ENCODE peak calls at places on chromosomes 12 and 14, in six cellular contexts. R is IMR-90, A is trophoblast cell, X is mesenchymal stem cell, U is mesendoderm, W is H1. G is an unnamed sample.

GRCh38 chr14:105473677-105474477 is 744 bp upstream of the CRIP2 start:
- DNase-seq in R (peak), A (peak), X (peak), U (peak), W (peak), G (peak)

GRCh38 chr12:93823616-93824410 is 146.6 kb downstream of the CRADD start:
- DNase-seq in R (no peak), A (no peak), X (no peak), U (peak), W (no peak), G (no peak)

GRCh38 chr14:78933948-78934524 is 763.9 kb downstream of the NRXN3 start:
- DNase-seq in R (peak), A (peak), X (peak), U (peak), W (no peak), G (peak)

GRCh38 chr14:103130965-103131364 is 7.7 kb downstream of the TNFAIP2 start:
- DNase-seq in R (peak), A (peak), X (no peak), U (no peak), W (no peak), G (no peak)

GRCh38 chr14:55599250-55599879 is 19.4 kb downstream of the KTN1 start:
- DNase-seq in R (no peak), A (peak), X (no peak), U (no peak), W (no peak), G (no peak)

GRCh38 chr14:51967521-51967920 is 21.8 kb upstream of the RTRAF start:
- DNase-seq in R (peak), A (peak), X (no peak), U (no peak), W (no peak), G (no peak)

GRCh38 chr14:50049703-50050102 is 66.7 kb downstream of the VCPKMT start:
- DNase-seq in R (no peak), A (no peak), X (no peak), U (no peak), W (no peak), G (no peak)

GRCh38 chr12:70052931-70053497 is 190.2 kb upstream of the CNOT2 start:
- DNase-seq in R (peak), A (peak), X (peak), U (peak), W (no peak), G (no peak)

GRCh38 chr12:1828863-1829262 is 8.5 kb downstream of the LRTM2 start:
- DNase-seq in R (no peak), A (no peak), X (no peak), U (no peak), W (no peak), G (no peak)

GRCh38 chr12:131072446-131073230 is 118.9 kb downstream of the ADGRD1 start:
- DNase-seq in R (no peak), A (no peak), X (no peak), U (no peak), W (no peak), G (no peak)

GRCh38 chr12:97075583-97076268 is 168.7 kb downstream of the NEDD1 start:
- DNase-seq in R (no peak), A (no peak), X (no peak), U (peak), W (no peak), G (peak)

GRCh38 chr14:105314287-105315185 is at the start of gene PACS2:
- DNase-seq in R (peak), A (peak), X (peak), U (peak), W (peak), G (peak)

GRCh38 chr12:91743727-91744126 is 401.9 kb downstream of the BTG1 start:
- DNase-seq in R (no peak), A (no peak), X (no peak), U (no peak), W (no peak), G (no peak)

GRCh38 chr12:6425588-6426531 is 18.9 kb upstream of the CD27 start:
- DNase-seq in R (peak), A (no peak), X (no peak), U (no peak), W (no peak), G (no peak)

GRCh38 chr12:65490193-65490592 is 211.7 kb downstream of the MSRB3 start:
- DNase-seq in R (no peak), A (no peak), X (no peak), U (no peak), W (no peak), G (no peak)

GRCh38 chr12:12272869-12273268 is 6.0 kb upstream of the LRP6 start:
- DNase-seq in R (no peak), A (no peak), X (peak), U (peak), W (no peak), G (no peak)

GRCh38 chr12:109951751-109952150 is 44.4 kb downstream of the GIT2 start:
- DNase-seq in R (peak), A (peak), X (peak), U (peak), W (no peak), G (no peak)

GRCh38 chr12:109953656-109954055 is 42.5 kb downstream of the GIT2 start:
- DNase-seq in R (no peak), A (peak), X (no peak), U (no peak), W (no peak), G (no peak)

GRCh38 chr12:109951136-109951535 is 45.0 kb downstream of the GIT2 start:
- DNase-seq in R (peak), A (peak), X (peak), U (no peak), W (no peak), G (no peak)

GRCh38 chr12:109952873-109953272 is 43.3 kb downstream of the GIT2 start:
- DNase-seq in R (no peak), A (peak), X (no peak), U (no peak), W (no peak), G (no peak)

DNA sequence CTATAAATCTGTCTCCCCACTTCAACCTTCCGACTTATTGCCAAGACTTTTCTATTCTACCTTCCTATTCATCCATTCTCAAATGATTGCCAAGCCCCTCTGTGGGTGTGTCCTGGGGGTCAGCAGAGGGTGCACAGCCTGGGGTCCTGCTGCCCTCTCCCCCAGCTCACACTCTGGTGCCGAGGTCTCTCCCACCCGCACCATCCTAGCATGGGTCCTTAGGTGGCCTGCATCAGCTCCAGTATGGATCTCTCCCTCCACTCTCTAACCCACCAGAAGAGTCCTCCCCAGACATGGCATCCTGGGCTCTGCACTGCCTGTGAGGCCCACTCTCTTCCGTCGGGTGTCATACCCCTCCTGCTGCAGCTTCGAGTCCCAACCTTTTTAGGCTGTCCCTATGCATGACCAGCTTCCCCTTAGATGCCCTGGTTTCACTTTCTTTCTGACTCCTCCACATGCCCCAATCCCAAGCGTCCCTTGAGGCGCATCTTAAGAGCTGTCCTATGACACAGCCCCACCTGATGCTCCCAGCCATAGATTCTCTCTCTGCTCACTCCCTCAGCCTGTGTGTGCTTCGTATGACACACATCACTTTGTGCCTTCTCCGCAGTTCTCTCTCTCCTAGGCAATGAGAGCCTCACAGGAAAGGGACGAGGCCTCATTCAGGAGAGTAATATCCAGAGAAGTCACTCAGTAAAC is 43.9 kb downstream of the GIT2 start:
- DNase-seq in R (no peak), A (peak), X (no peak), U (no peak), W (no peak), G (no peak)
- H3K4me3 ChIP-seq in R (no peak), A (no peak), X (no peak), U (no peak), W (no peak), G (no peak)

DNA sequence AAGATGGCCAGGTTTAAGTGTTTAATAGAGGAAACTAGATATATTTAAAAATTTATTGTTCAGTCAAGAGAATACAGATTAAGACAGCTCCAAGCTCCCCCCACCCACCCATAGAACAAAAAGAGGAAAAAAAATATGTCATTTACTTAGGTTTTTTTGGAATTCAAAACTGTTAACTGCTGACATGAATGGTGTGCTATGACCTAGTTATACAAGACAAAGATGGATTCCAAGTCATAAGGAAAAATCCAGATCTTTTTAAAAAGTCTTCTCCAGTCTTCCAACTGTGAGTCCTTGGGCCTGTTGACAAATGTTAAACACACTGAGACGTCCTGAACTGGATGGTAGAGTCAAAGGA is 1.3 kb upstream of the SETD1B start:
- DNase-seq in R (no peak), A (no peak), X (no peak), U (no peak), W (no peak), G (no peak)
- H2AK5ac ChIP-seq in R (peak), A (no peak), X (peak), U (no peak), W (peak), G (no peak)

GRCh38 chr12:32755654-32756475 is at the start of gene YARS2:
- DNase-seq in R (peak), A (peak), X (peak), U (peak), W (peak), G (peak)

GRCh38 chr12:32753605-32754004 is 2.1 kb downstream of the YARS2 start:
- DNase-seq in R (no peak), A (peak), X (no peak), U (no peak), W (no peak), G (no peak)

GRCh38 chr12:32755051-32755653 is 545 bp downstream of the YARS2 start:
- DNase-seq in R (peak), A (peak), X (peak), U (peak), W (peak), G (peak)

GRCh38 chr12:32756476-32757158 is 920 bp upstream of the YARS2 start:
- DNase-seq in R (no peak), A (no peak), X (peak), U (no peak), W (no peak), G (no peak)

DNA sequence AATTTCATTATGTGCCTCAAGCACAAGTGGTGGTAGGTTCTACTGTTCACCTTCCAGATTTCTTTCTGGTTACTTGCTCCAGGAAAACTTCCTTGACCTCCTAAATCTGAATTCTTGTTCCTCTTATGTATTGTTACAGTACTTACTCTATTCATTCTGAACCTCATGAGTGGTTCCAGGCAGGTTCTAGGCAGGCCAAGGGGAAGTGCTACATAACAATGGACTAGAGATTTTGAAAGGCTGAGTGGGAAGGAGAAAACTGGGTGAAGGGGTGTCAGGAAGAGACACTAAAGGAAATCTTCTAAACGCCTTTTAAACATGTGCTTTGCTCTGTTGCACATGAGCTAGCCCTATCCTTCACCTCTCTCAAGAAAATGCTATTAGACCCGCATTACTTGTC is 1.6 kb downstream of the YARS2 start:
- DNase-seq in R (no peak), A (peak), X (no peak), U (peak), W (no peak), G (no peak)
- H3K4me3 ChIP-seq in R (peak), A (no peak), X (no peak), U (peak), W (peak), G (no peak)

DNA sequence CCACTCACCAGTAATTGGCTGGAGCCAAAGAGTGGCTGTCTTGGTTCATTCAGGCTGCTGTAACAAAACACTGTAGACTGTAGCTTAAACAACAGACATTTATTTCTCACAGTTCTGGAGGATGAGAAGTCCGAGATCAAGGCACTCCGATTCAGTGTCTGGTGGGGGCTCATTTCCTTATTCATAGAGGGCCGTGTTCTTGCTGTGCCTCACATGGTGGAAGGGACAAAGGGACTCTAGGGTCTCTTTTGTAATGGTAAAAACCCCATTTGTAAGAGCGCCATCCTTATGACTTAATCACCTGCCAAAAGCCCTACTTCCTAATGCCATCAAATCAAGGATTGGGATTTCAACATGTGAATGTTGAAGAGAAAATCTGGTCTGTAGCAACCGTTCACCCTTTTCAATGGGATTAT is 34.7 kb upstream of the CDKN3 start:
- DNase-seq in R (no peak), A (no peak), X (no peak), U (peak), W (peak), G (no peak)
- H2AK5ac ChIP-seq in R (no peak), A (no peak), X (peak), U (no peak), W (no peak), G (no peak)

GRCh38 chr12:132506730-132507538 is 17.0 kb downstream of the FBRSL1 start:
- DNase-seq in R (peak), A (no peak), X (peak), U (peak), W (no peak), G (no peak)
- H3K4me3 ChIP-seq in R (no peak), A (no peak), X (peak), U (no peak), W (no peak), G (no peak)

GRCh38 chr14:99232406-99233214 is 39.4 kb downstream of the BCL11B start:
- DNase-seq in R (no peak), A (no peak), X (no peak), U (no peak), W (no peak), G (no peak)
- H2AK5ac ChIP-seq in R (no peak), A (peak), X (no peak), U (peak), W (peak), G (peak)

DNA sequence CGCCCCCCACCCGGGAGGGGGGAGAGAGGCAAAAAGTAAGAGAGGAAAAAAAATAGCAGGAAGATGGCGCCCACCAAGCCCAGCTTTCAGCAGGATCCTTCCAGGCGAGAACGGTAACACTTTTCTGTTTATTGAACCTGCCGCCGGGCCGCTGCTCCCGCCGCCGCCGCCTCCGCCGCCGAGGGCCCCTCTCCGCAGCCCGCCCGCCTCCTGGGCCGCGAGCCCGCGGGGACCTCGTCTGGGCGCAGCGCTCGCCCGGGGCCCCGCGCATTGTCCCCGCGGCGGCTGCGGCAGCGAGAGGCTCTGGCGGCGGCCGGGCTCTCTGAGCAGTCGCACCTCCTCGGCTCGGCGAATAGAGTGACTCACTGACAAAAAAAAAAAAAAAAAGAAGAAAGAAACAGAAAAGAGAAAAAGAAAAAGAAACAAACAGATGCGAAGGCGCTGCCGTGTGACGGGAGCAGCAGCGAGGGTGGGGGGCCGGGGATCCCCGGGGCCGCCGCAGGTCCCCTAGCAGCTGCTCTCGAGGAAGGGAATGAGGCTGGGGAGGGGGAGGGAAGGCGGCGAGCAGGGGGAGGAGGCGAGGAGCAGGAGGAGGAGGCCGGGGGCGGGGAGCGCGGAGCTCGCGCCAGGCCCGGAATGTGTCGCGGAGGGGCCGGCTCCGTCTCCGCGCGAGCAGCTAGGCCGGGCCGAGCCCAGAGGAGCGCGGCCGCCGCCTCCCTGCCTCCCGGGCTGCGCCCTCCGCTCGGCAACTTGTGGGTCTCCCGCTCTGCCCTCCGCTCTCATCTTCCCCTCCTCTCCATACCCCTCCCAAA is 781 bp downstream of the NPAS3 start:
- DNase-seq in R (peak), A (peak), X (peak), U (peak), W (peak), G (peak)
- H3K4me3 ChIP-seq in R (peak), A (peak), X (peak), U (peak), W (peak), G (peak)

DNA sequence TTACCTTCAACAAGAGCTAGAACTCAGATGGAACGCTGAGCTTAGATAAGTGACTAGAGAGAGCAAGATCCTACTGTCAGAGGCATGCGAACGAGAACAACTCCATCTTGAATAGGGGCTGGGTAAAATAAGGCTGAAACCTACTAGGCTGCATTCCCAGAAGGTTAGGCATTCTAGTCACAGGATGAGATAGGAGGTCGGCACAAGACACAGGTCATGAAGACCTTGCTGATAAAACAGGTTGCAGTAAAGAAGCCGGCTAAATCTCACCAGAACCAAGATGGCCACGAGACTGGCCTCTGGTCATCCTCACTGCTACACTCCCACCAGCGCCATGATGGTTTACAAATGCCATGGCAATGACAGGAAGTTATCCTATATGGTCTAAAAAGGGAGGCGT is 59.6 kb upstream of the PLEKHG3 start:
- DNase-seq in R (no peak), A (peak), X (no peak), U (peak), W (no peak), G (no peak)
- H2AK5ac ChIP-seq in R (peak), A (peak), X (peak), U (no peak), W (peak), G (no peak)

DNA sequence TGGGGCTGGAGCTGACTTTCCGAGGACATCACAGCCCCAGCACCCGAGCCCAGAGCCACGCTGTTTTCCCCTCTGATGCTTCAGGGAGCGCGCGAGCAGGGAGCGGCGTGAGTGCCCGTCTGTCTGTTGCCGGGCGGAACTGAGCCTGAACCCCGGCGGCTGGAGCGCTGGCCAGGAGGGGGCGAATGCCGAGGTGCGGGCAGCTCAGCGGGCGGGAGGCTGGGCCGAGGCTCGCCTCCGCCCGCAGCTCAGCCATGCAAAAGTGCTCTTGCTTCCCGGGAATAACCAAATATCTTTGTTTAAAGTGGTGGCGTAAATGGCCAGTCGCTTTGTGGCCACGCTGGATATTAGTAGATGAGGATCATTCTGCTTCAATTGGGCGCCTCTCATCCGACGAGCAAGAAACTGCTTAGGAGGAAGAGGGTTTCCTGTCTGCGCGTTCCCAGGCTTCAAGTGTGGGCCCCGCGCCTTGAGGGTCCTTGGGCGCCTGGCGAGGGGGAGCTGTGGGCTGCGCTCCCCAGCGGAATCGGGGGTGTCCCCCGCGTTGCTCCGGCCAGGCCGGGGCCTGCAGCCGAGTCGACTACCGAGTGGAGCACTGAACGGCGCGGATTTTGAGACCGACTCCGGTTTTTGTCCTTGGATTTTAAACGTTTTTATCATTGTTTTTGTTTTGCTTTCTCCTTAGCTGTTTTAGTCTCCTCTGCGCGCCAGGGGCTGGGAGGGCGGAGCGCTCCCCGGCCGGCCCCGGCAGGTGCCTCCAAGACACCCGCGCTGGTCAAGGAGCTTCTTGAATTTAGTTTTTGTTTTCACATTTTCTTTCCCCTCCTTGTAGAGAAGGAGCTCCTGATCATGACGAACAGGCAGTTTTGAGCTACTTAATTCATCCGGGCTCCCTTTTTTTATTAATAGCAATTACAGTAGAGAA is 831 bp upstream of the NKX2-1 start:
- DNase-seq in R (peak), A (no peak), X (peak), U (peak), W (peak), G (peak)
- H3K4me3 ChIP-seq in R (no peak), A (no peak), X (no peak), U (no peak), W (peak), G (no peak)